ENCODE peak calls at places on chromosomes 1 and 21, in eight cellular contexts. O is cardiac muscle cell; U is foreskin fibroblast; R is CD8-positive, alpha-beta memory T cell; M is Karpas-422; D is AG04450; B is choroid plexus epithelial cell; W is endodermal cell. J is an unnamed sample.

GRCh38 chr1:167926486-167926997 is 9.9 kb upstream of the DCAF6 start:
- DNase-seq in O (no peak), U (no peak), R (no peak), M (no peak), D (no peak), B (no peak), W (no peak), J (no peak)

GRCh38 chr1:118214866-118215265 is 29.8 kb upstream of the SPAG17 start:
- DNase-seq in O (no peak), U (no peak), R (no peak), M (no peak), D (no peak), B (no peak), W (no peak), J (no peak)

GRCh38 chr1:61955261-61955660 is 213.0 kb downstream of the PATJ start:
- DNase-seq in O (no peak), U (no peak), R (no peak), M (no peak), D (no peak), B (no peak), W (no peak), J (no peak)

GRCh38 chr1:115710859-115711624 is 57.5 kb downstream of the CASQ2 start:
- DNase-seq in O (no peak), U (no peak), R (no peak), M (no peak), D (no peak), B (no peak), W (no peak), J (peak)

GRCh38 chr1:40477680-40478057 is 579 bp downstream of the ZFP69 start:
- DNase-seq in O (no peak), U (peak), R (no peak), M (peak), D (no peak), B (peak), W (no peak), J (no peak)

GRCh38 chr1:215544566-215544965 is 22.5 kb upstream of the KCTD3 start:
- DNase-seq in O (no peak), U (no peak), R (no peak), M (no peak), D (no peak), B (no peak), W (no peak), J (no peak)

GRCh38 chr1:54229281-54229891 is 29.4 kb downstream of the MRPL37 start:
- DNase-seq in O (no peak), U (peak), R (no peak), M (no peak), D (no peak), B (peak), W (no peak), J (peak)

GRCh38 chr1:219066631-219067349 is 106.9 kb upstream of the LYPLAL1 start:
- DNase-seq in O (peak), U (peak), R (no peak), M (peak), D (no peak), B (peak), W (no peak), J (peak)

GRCh38 chr1:186958520-186958919 is 129.8 kb downstream of the PLA2G4A start:
- DNase-seq in O (no peak), U (peak), R (no peak), M (no peak), D (peak), B (peak), W (no peak), J (peak)

GRCh38 chr1:223759273-223759672 is 46.9 kb downstream of the CAPN2 start:
- DNase-seq in O (no peak), U (no peak), R (no peak), M (no peak), D (no peak), B (no peak), W (peak), J (no peak)

GRCh38 chr1:162443906-162444305 is 32.0 kb upstream of the SH2D1B start:
- DNase-seq in O (no peak), U (no peak), R (no peak), M (no peak), D (no peak), B (peak), W (peak), J (no peak)

GRCh38 chr21:30448514-30448913 is 8.4 kb downstream of the KRTAP15-1 start:
- DNase-seq in O (no peak), U (no peak), R (no peak), M (no peak), D (no peak), B (no peak), W (no peak), J (no peak)

GRCh38 chr1:182050481-182051438 is 10.8 kb downstream of the ZNF648 start:
- DNase-seq in O (no peak), U (no peak), R (no peak), M (no peak), D (no peak), B (no peak), W (no peak), J (no peak)

GRCh38 chr1:162587347-162587746 is 25.8 kb downstream of the UAP1 start:
- DNase-seq in O (no peak), U (no peak), R (no peak), M (no peak), D (no peak), B (no peak), W (no peak), J (peak)

GRCh38 chr1:120179420-120180348 is 3.4 kb upstream of the SEC22B start:
- DNase-seq in O (peak), U (peak), R (no peak), M (no peak), D (peak), B (peak), W (peak), J (peak)
- H3K4me3 ChIP-seq in O (no peak), U (peak), R (no peak), M (no peak), D (peak), B (peak), W (no peak), J (no peak)

GRCh38 chr1:73593804-73594203 is 604.2 kb downstream of the LRRIQ3 start:
- DNase-seq in O (peak), U (peak), R (no peak), M (no peak), D (no peak), B (no peak), W (no peak), J (peak)
- H3K4me3 ChIP-seq in O (no peak), U (no peak), R (no peak), M (no peak), D (no peak), B (no peak), W (no peak), J (no peak)

DNA sequence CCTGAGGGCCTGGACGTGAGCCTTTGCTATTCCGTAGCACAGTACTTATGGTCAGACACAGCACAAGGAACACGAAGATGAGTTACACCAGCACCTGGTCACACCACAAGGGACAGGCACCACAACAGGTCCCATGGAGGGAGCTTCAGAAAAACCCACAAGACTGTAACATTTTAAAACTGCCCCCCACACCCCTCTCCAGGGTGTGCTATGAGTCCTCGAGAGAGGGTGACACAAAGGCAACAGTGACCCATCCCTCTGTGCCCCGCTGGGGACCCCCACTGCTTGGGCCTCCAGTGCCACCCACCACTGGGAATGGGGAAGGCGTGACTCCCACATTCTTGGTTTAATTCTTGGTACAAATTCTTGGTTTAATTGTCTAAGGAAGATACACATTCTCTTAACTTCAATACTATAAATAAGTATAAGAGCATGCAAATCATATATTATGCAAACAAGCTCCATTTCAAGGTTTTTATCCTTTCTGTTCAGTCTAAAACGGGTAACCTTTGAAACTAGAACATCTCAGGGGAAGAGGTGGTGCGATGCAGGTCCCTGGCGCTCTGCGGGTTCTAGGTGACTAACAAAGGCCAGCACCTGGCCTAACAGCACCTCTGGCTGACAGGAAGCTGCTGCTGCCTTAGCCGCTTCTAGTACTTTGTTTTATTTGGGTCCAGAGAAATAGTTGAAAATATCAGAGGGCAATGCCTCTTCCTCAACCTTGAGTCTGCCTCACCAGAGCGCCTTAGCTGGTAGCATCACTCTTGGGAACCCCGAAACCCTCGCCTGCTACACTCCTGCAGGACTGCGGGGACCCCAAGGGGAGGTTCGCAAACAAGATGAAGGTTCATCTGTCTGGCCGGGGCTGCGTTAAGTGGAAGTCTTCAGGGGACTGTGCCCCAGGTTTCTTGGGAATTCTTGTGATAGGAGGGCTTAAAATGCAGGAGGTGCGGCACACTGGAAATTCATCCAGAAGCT is 45.7 kb downstream of the PRDM15 start:
- DNase-seq in O (no peak), U (no peak), R (no peak), M (peak), D (no peak), B (no peak), W (no peak), J (no peak)
- H3K4me3 ChIP-seq in O (no peak), U (no peak), R (no peak), M (no peak), D (no peak), B (no peak), W (no peak), J (no peak)

GRCh38 chr1:30791853-30792252 is 34.3 kb upstream of the LAPTM5 start:
- DNase-seq in O (no peak), U (no peak), R (no peak), M (no peak), D (no peak), B (no peak), W (no peak), J (no peak)

GRCh38 chr1:30798389-30798951 is 40.9 kb upstream of the LAPTM5 start:
- DNase-seq in O (no peak), U (peak), R (no peak), M (no peak), D (no peak), B (no peak), W (peak), J (no peak)

GRCh38 chr1:30794260-30794659 is 36.7 kb upstream of the LAPTM5 start:
- DNase-seq in O (no peak), U (no peak), R (no peak), M (no peak), D (no peak), B (no peak), W (no peak), J (no peak)

GRCh38 chr1:30793209-30793608 is 35.6 kb upstream of the LAPTM5 start:
- DNase-seq in O (no peak), U (no peak), R (no peak), M (no peak), D (no peak), B (no peak), W (no peak), J (no peak)

GRCh38 chr1:30795026-30795425 is 37.5 kb upstream of the LAPTM5 start:
- DNase-seq in O (no peak), U (peak), R (no peak), M (no peak), D (no peak), B (no peak), W (no peak), J (no peak)
- H3K4me3 ChIP-seq in O (no peak), U (no peak), R (no peak), M (no peak), D (no peak), B (no peak), W (no peak), J (no peak)

DNA sequence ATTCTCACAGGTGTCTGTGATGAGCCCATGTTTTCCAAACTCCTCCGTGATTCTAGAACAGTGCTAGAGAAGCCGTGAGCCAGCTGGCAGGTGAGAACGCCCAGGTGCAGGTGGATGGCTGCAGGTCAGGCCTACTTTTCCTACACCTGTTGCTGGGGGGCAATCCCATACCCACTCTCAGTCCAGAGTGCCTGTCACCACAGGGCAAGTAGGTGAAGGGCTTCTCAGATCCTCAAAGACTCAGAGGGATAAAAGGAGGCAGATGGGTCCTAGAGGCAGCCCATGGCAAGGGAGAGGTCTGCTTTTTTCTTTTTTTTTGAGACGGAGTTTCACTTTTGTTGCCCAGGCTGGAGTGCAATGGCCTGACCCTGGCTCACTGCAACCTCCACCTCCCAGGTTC is 50.7 kb upstream of the H6PD start:
- DNase-seq in O (no peak), U (peak), R (no peak), M (no peak), D (no peak), B (no peak), W (no peak), J (no peak)
- H3K4me3 ChIP-seq in O (no peak), U (peak), R (no peak), M (no peak), D (peak), B (peak), W (peak), J (no peak)

GRCh38 chr1:214224605-214225354 is 56.2 kb upstream of the SMYD2 start:
- DNase-seq in O (peak), U (peak), R (no peak), M (no peak), D (no peak), B (peak), W (peak), J (no peak)
- H3K4me3 ChIP-seq in O (no peak), U (peak), R (no peak), M (no peak), D (peak), B (peak), W (peak), J (no peak)

GRCh38 chr21:45737485-45738166 is 94.1 kb downstream of the PCBP3 start:
- DNase-seq in O (no peak), U (no peak), R (no peak), M (no peak), D (no peak), B (no peak), W (no peak), J (no peak)
- H3K4me3 ChIP-seq in O (no peak), U (no peak), R (no peak), M (no peak), D (no peak), B (no peak), W (no peak), J (no peak)

DNA sequence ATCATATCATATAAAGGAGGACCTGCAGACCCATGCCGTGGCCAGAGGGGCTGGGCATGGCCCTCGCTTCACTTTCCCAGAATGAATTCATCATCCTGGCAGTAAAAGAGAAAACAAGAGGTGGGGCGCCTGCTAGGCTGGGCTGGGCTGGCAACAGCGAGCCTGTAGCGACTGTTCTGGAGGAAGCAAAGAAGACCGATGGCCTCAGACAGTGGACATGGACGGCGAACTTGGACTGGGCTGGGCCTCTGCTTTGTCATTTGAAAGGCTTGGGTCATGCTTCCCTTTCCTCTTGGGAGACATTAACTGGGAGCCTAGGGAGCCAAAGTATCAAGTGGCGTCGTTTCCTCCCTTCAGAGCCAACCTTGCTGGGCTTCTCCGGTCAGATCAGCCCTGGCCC is 401 bp upstream of the FAM3B start:
- DNase-seq in O (no peak), U (no peak), R (no peak), M (no peak), D (no peak), B (no peak), W (no peak), J (no peak)
- H3K4me3 ChIP-seq in O (peak), U (no peak), R (no peak), M (no peak), D (no peak), B (no peak), W (peak), J (peak)

GRCh38 chr1:193184776-193185175 is 1.6 kb downstream of the B3GALT2 start:
- DNase-seq in O (no peak), U (no peak), R (no peak), M (no peak), D (no peak), B (no peak), W (no peak), J (no peak)

GRCh38 chr1:193185206-193185605 is 1.2 kb downstream of the B3GALT2 start:
- DNase-seq in O (no peak), U (no peak), R (no peak), M (no peak), D (no peak), B (no peak), W (no peak), J (no peak)

GRCh38 chr1:193181526-193181925 is 4.9 kb downstream of the B3GALT2 start:
- DNase-seq in O (no peak), U (no peak), R (no peak), M (no peak), D (no peak), B (peak), W (no peak), J (no peak)

GRCh38 chr1:193181985-193182384 is 4.4 kb downstream of the B3GALT2 start:
- DNase-seq in O (no peak), U (peak), R (no peak), M (no peak), D (no peak), B (peak), W (no peak), J (no peak)

DNA sequence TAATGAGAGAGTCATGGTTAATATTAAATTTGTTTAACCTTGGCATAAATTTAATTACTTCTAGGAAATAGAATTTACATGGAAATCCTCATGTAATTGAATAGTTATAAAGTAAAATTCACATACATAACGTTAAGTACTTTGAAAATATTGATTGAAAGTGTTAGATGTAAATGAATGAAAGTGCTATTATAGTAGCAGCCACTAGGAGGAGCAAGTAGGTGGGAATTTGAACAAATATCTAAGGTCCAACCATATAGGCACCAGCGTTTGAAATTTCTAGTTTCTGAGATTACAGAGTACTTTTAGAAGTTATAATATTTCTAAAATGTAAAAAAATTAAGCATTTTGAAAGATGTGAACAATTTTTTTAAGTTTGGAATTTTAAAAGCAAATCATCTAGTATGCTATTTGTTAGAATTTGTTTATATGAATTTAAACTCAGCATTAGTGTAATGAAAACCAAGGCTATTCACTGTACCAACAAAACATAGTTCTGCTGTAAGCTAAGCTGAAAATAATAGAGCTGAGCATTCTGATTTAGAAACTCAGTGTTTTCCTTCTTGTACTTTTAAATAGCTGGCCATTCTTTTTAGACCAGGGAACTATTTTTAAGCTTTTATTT is 3.3 kb downstream of the B3GALT2 start:
- DNase-seq in O (peak), U (peak), R (no peak), M (peak), D (peak), B (peak), W (no peak), J (peak)
- H3K4me3 ChIP-seq in O (peak), U (no peak), R (no peak), M (no peak), D (peak), B (no peak), W (no peak), J (no peak)

J was measured in PC-3.